ENCODE peak calls at places on chromosomes 6 and 20, in five cellular contexts. B is endodermal cell, M is heart right ventricle, Y is neural progenitor cell, K is SK-N-SH. X is an unnamed sample.
A peak's percentile ranks its signal among the peaks of the same experiment; 100 is the strongest.

GRCh38 chr20:58892932-58893224 is 40.4 kb downstream of the GNAS start:
- DNase-seq in B (no peak), M (no peak), Y (no peak), K (peak; percentile 55), X (no peak)

GRCh38 chr6:5157744-5158143 is 72.6 kb downstream of the PPP1R3G start:
- DNase-seq in B (no peak), M (no peak), Y (no peak), K (peak; percentile 38), X (no peak)

GRCh38 chr6:35945650-35946025 is 24.7 kb upstream of the SRPK1 start:
- DNase-seq in B (no peak), M (no peak), Y (no peak), K (no peak), X (no peak)

GRCh38 chr6:144314003-144314485 is 28.9 kb downstream of the UTRN start:
- DNase-seq in B (no peak), M (peak; percentile 74), Y (no peak), K (no peak), X (no peak)

GRCh38 chr6:4973415-4973814 is 30.4 kb downstream of the RPP40 start:
- DNase-seq in B (no peak), M (no peak), Y (no peak), K (no peak), X (no peak)

GRCh38 chr6:17632929-17633328 is 32.8 kb downstream of the FAM8A1 start:
- DNase-seq in B (no peak), M (no peak), Y (no peak), K (no peak), X (no peak)

GRCh38 chr20:22797103-22797502 is 212.7 kb upstream of the FOXA2 start:
- DNase-seq in B (no peak), M (no peak), Y (no peak), K (no peak), X (no peak)

GRCh38 chr6:35553309-35553708 is 40.6 kb upstream of the TULP1 start:
- DNase-seq in B (no peak), M (no peak), Y (no peak), K (no peak), X (no peak)

GRCh38 chr6:65927141-65927540 is 220.1 kb upstream of the EYS start:
- DNase-seq in B (no peak), M (no peak), Y (no peak), K (no peak), X (no peak)

GRCh38 chr6:3336859-3337515 is 78.2 kb downstream of the PSMG4 start:
- DNase-seq in B (no peak), M (no peak), Y (no peak), K (no peak), X (no peak)

GRCh38 chr6:3335169-3335568 is 76.4 kb downstream of the PSMG4 start:
- DNase-seq in B (peak; percentile 31), M (no peak), Y (no peak), K (no peak), X (no peak)

GRCh38 chr6:3337521-3338350 is 79.0 kb downstream of the PSMG4 start:
- DNase-seq in B (peak; percentile 73), M (no peak), Y (no peak), K (no peak), X (peak; percentile 40)

GRCh38 chr6:3334579-3334978 is 75.8 kb downstream of the PSMG4 start:
- DNase-seq in B (peak; percentile 39), M (no peak), Y (no peak), K (peak; percentile 68), X (no peak)

GRCh38 chr6:3336066-3336786 is 77.5 kb downstream of the PSMG4 start:
- DNase-seq in B (peak; percentile 68), M (no peak), Y (no peak), K (no peak), X (no peak)
- H3K4me1 ChIP-seq in B (no peaks in the 10 kb centered on the region), M (peaks cover 21% of the 10 kb centered on the region), Y (peaks cover 54% of the 10 kb centered on the region), K (peaks cover 13% of the 10 kb centered on the region), X (peaks cover 25% of the 10 kb centered on the region)

GRCh38 chr6:136761227-136761922 is 30.9 kb downstream of the MAP3K5 start:
- DNase-seq in B (no peak), M (peak; percentile 38), Y (no peak), K (peak; percentile 39), X (peak; percentile 27)
- H3K4me1 ChIP-seq in B (no peaks in the 10 kb centered on the region), M (peaks cover 80% of the 10 kb centered on the region), Y (no peaks in the 10 kb centered on the region), K (peaks cover 8% of the 10 kb centered on the region), X (peaks cover 19% of the 10 kb centered on the region)

GRCh38 chr6:44201200-44201599 is 15.5 kb upstream of the MYMX start:
- DNase-seq in B (peak; percentile 75), M (no peak), Y (no peak), K (no peak), X (no peak)

GRCh38 chr6:44199883-44200282 is 16.8 kb upstream of the MYMX start:
- DNase-seq in B (no peak), M (no peak), Y (no peak), K (no peak), X (no peak)

GRCh38 chr6:44202332-44202971 is 14.3 kb upstream of the MYMX start:
- DNase-seq in B (peak; percentile 95), M (no peak), Y (peak; percentile 69), K (no peak), X (no peak)

GRCh38 chr6:44202972-44203750 is 13.6 kb upstream of the MYMX start:
- DNase-seq in B (no peak), M (no peak), Y (no peak), K (no peak), X (no peak)

DNA sequence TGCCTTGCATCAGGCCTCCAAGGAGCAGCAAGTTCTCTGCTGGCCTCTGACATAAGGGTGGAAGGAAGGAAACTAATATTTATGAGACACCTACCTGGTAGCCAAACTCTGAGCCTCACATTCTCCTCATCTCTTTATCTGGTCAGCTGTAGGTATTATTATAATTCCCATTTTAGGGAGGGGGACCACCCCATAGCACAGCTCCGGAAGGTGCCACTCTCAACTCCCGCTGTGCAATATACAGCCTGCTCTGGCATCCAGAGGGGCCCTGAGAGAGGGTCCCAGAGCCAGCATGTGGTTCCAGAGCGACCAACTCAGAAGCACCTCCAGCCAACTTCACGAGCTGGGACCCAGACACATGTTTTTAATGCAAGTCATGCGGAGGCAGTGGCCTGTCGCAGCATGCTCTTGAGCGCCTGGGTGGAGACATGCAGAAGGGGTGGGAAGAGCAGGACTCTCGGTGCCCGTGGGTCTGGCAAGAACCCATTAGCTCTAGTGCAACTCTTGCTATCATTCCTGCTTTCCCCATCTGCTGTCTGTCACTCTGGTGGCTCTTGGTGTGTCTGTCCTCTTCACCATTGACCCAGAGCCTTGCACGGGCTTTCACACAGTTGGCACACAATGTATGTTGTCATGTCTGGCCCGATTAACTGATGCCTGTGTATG is 15.0 kb upstream of the MYMX start:
- DNase-seq in B (no peak), M (no peak), Y (no peak), K (no peak), X (no peak)
- H3K4me1 ChIP-seq in B (peaks cover 26% of the 10 kb centered on the region), M (peaks cover 25% of the 10 kb centered on the region), Y (peaks cover 34% of the 10 kb centered on the region), K (no peaks in the 10 kb centered on the region), X (peaks cover 2% of the 10 kb centered on the region)

DNA sequence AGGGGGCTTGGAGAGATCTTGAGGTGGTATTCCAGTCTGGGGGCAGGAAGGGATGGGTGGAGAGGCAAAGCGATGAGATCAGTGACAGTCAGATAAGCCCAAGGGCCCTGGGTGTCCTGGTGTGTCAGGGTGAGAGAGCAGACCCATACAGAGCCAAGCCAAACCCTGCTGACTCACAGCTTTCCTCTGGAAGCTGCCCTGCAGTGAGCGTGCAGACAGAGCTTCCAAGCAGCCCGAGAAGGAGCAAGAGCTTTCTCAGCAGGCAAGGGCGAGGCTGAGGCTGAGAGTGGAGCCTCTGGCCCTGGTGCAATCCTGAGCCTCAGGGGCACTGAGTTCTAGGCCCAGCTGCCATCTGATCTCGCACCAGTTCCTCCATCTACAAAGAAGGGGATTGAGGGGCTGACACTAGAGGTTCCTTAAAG is 91.1 kb upstream of the HIVEP1 start:
- DNase-seq in B (peak; percentile 78), M (no peak), Y (peak; percentile 29), K (no peak), X (peak; percentile 83)
- H3K4me1 ChIP-seq in B (no peaks in the 10 kb centered on the region), M (no peaks in the 10 kb centered on the region), Y (peaks cover 15% of the 10 kb centered on the region), K (peaks cover 30% of the 10 kb centered on the region), X (peaks cover 3% of the 10 kb centered on the region)

GRCh38 chr6:90195094-90195793 is 101.4 kb downstream of the BACH2 start:
- DNase-seq in B (no peak), M (no peak), Y (no peak), K (peak; percentile 23), X (no peak)
- H3K4me1 ChIP-seq in B (peaks cover 7% of the 10 kb centered on the region), M (peaks cover 41% of the 10 kb centered on the region), Y (no peaks in the 10 kb centered on the region), K (peaks cover 9% of the 10 kb centered on the region), X (peaks cover 25% of the 10 kb centered on the region)

X was measured in cardiac muscle cell.